ENCODE peak calls at places on chromosomes 4 and X, in ten cellular contexts. E, O, H, Q, J, M, W, Z, X and A are unnamed samples.

GRCh38 chrX:20362268-20363002 is 95.7 kb upstream of the RPS6KA3 start:
- DNase-seq in H (peak), Z (no peak), W (peak), X (peak), Q (no peak), J (peak), E (no peak), M (no peak), O (no peak), A (no peak)

GRCh38 chr4:107801766-107802211 is 22.9 kb upstream of the SGMS2 start:
- DNase-seq in Z (no peak), W (peak), Q (no peak), X (no peak), E (no peak), O (no peak), H (peak), J (peak), M (no peak), A (no peak)

GRCh38 chrX:114097411-114097810 is 486.5 kb upstream of the HTR2C start:
- DNase-seq in O (no peak), M (no peak), X (no peak), W (no peak), H (no peak), E (no peak), Q (no peak), Z (no peak), J (no peak), A (no peak)

GRCh38 chr4:2765832-2766526 is 9.8 kb upstream of the TNIP2 start:
- DNase-seq in Z (no peak), X (no peak), W (no peak), J (no peak), M (no peak), E (no peak), H (no peak), O (no peak), Q (no peak), A (no peak)

GRCh38 chr4:143337600-143338287 is 1.1 kb downstream of the GAB1 start:
- DNase-seq in J (peak), Q (peak), Z (no peak), O (peak), E (peak), H (peak), M (peak), W (peak), X (peak), A (no peak)

GRCh38 chrX:56763556-56764152 is 34.6 kb downstream of the NBDY start:
- DNase-seq in W (peak), O (no peak), H (no peak), J (peak), Q (no peak), Z (no peak), X (no peak), M (peak), E (peak), A (peak)

GRCh38 chrX:135194684-135195083 is 23.5 kb upstream of the CT55 start:
- DNase-seq in X (no peak), O (no peak), Q (no peak), E (no peak), Z (no peak), J (no peak), H (no peak), M (no peak), W (no peak), A (no peak)

GRCh38 chrX:57752866-57753265 is 72.8 kb upstream of the NLRP2B start:
- DNase-seq in Q (no peak), H (no peak), X (no peak), O (no peak), J (no peak), Z (no peak), W (no peak), E (no peak), M (no peak), A (no peak)

GRCh38 chrX:124679199-124679598 is 332.8 kb downstream of the SH2D1A start:
- DNase-seq in W (no peak), E (no peak), J (no peak), H (no peak), O (no peak), Q (no peak), X (no peak), M (no peak), Z (no peak), A (no peak)

GRCh38 chr4:6273661-6273990 is 4.0 kb downstream of the WFS1 start:
- DNase-seq in H (no peak), O (no peak), M (no peak), X (no peak), Z (no peak), E (no peak), J (no peak), W (no peak), Q (no peak), A (no peak)

GRCh38 chr4:185256444-185256843 is 47.0 kb downstream of the SNX25 start:
- DNase-seq in W (peak), H (peak), E (no peak), O (no peak), Q (no peak), X (no peak), J (peak), M (no peak), Z (no peak), A (no peak)

GRCh38 chrX:144637731-144638130 is 609.6 kb upstream of the SPANXN1 start:
- DNase-seq in J (no peak), O (no peak), M (no peak), Z (no peak), X (no peak), H (no peak), W (peak), Q (no peak), E (no peak), A (no peak)

GRCh38 chrX:107684956-107685385 is 56.7 kb downstream of the PRPS1 start:
- DNase-seq in O (no peak), Z (no peak), W (peak), H (peak), Q (peak), X (peak), J (peak), E (peak), M (no peak), A (no peak)

GRCh38 chrX:22389544-22390243 is 117.0 kb downstream of the CBLL2 start:
- DNase-seq in J (peak), O (no peak), X (no peak), E (no peak), H (peak), M (no peak), Z (no peak), Q (no peak), W (peak), A (peak)

GRCh38 chrX:155857561-155857960 is 23.6 kb upstream of the VAMP7 start:
- DNase-seq in J (no peak), Z (no peak), W (no peak), X (peak), M (no peak), H (peak), E (peak), Q (no peak), O (no peak), A (no peak)

GRCh38 chr4:171639540-171639939 is 173.7 kb upstream of the GALNTL6 start:
- DNase-seq in W (peak), Q (no peak), H (no peak), E (peak), X (no peak), Z (no peak), M (no peak), O (no peak), J (no peak), A (no peak)

GRCh38 chr4:874971-875817 is 49.3 kb upstream of the CPLX1 start:
- DNase-seq in E (no peak), X (no peak), O (no peak), Z (no peak), H (no peak), J (no peak), Q (no peak), M (no peak), W (no peak), A (no peak)

GRCh38 chr4:70759627-70760026 is 37.9 kb downstream of the RUFY3 start:
- DNase-seq in J (no peak), E (no peak), W (no peak), H (no peak), Q (no peak), X (no peak), O (no peak), M (no peak), Z (no peak), A (no peak)

GRCh38 chrX:1809581-1809980 is 194.7 kb downstream of the ASMT start:
- DNase-seq in Z (no peak), E (no peak), H (no peak), J (no peak), Q (no peak), W (no peak), O (no peak), X (no peak), M (no peak), A (no peak)

GRCh38 chrX:150463566-150463965 is 100.4 kb downstream of the MAMLD1 start:
- DNase-seq in Z (no peak), M (no peak), O (no peak), H (no peak), J (no peak), Q (no peak), X (no peak), W (no peak), E (no peak), A (no peak)

GRCh38 chr4:82947498-82947897 is 47.0 kb downstream of the THAP9 start:
- DNase-seq in Z (no peak), X (no peak), O (no peak), M (no peak), J (no peak), E (no peak), Q (no peak), W (no peak), H (no peak), A (no peak)

GRCh38 chr4:65983062-65983461 is 312.8 kb upstream of the EPHA5 start:
- DNase-seq in J (peak), Z (no peak), W (peak), Q (peak), X (no peak), E (no peak), O (no peak), M (no peak), H (no peak), A (no peak)

GRCh38 chr4:161350946-161351345 is 812.9 kb downstream of the FSTL5 start:
- DNase-seq in E (no peak), X (no peak), Q (no peak), M (no peak), Z (no peak), J (no peak), H (no peak), W (no peak), O (no peak), A (no peak)

GRCh38 chr4:770022-770421 is 55.9 kb downstream of the CPLX1 start:
- DNase-seq in Q (no peak), W (no peak), J (no peak), X (no peak), Z (no peak), H (peak), M (no peak), E (no peak), O (no peak), A (no peak)

DNA sequence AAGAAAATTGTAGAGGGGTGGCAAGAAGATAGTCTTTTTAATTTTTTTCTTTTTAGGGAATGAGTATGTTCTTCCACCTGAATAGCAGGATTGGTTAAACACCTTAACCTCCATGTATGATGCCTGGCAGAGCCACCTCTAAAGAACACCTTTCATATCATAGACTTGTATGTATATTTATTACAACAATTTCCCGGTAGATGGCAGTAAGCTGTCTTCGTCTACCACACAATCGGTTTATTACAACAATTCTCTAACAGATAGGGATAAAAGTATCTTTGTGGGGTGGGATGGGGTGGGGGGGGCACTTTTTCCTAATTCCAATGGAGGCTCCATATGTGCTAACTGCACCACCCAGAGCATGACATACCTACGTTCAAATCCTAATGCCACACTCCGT is 255.5 kb downstream of the LDB2 start:
- DNase-seq in Z (no peak), Q (no peak), J (no peak), E (no peak), H (no peak), M (no peak), W (no peak), X (no peak), O (no peak), A (no peak)
- TF ChIP-seq CTCF in Z (no peak), Q (no peak), J (peak), E (no peak), H (no peak), M (no peak), W (no peak), X (peak), O (no peak), A (no peak)

GRCh38 chr4:132333723-132334045 is 815.4 kb upstream of the PCDH10 start:
- DNase-seq in H (peak), X (no peak), E (no peak), M (no peak), Q (no peak), W (peak), J (peak), O (no peak), Z (no peak), A (no peak)
- TF ChIP-seq CTCF in H (no peak), X (no peak), E (no peak), M (no peak), Q (no peak), W (no peak), J (no peak), O (no peak), Z (no peak), A (no peak)

GRCh38 chrX:49166914-49167739 is 4.6 kb downstream of the MAGIX start:
- DNase-seq in Q (peak), E (peak), X (peak), W (peak), M (peak), O (no peak), J (peak), H (peak), Z (no peak), A (no peak)

GRCh38 chrX:49163555-49164419 is 1.2 kb downstream of the MAGIX start:
- DNase-seq in Z (peak), W (peak), O (peak), Q (peak), H (peak), J (peak), E (peak), X (peak), M (peak), A (peak)

GRCh38 chrX:49167740-49168108 is 4.0 kb upstream of the PLP2 start:
- DNase-seq in J (no peak), H (no peak), M (no peak), Q (no peak), Z (no peak), W (no peak), O (no peak), X (no peak), E (no peak), A (no peak)

GRCh38 chrX:49164589-49165360 is 2.2 kb downstream of the MAGIX start:
- DNase-seq in E (no peak), Z (no peak), X (no peak), H (no peak), O (no peak), W (no peak), Q (no peak), M (no peak), J (no peak), A (no peak)

GRCh38 chrX:49165901-49166881 is 3.6 kb downstream of the MAGIX start:
- DNase-seq in W (peak), H (peak), Q (peak), E (peak), Z (peak), O (peak), X (peak), M (peak), J (peak), A (no peak)
- TF ChIP-seq CTCF in W (peak), H (no peak), Q (no peak), E (peak), Z (peak), O (peak), X (no peak), M (no peak), J (peak), A (no peak)

DNA sequence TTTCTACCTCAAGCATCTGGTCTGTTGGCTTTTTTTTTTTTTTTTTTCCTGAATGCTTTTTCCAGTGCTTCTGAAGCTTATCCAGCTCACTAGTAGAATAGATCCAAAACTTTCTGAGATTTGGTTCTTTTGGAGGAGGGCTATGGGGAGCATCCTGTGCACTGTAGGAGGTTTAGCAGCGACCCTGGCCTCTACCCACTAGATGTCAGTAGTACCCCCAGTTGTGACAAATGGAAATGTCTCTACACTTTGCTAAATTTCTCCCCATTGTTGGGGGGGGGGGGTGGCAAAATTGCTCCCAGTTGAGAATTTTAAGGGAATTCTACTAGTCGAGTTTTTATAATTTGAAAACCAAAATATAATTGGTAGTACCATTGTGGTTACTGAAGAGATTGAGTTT is 23.0 kb upstream of the PPA2 start:
- DNase-seq in H (no peak), E (no peak), X (peak), Z (no peak), W (no peak), J (no peak), M (no peak), O (no peak), Q (no peak), A (no peak)
- TF ChIP-seq CTCF in H (no peak), E (peak), X (no peak), Z (no peak), W (peak), J (no peak), M (no peak), O (peak), Q (peak), A (no peak)

DNA sequence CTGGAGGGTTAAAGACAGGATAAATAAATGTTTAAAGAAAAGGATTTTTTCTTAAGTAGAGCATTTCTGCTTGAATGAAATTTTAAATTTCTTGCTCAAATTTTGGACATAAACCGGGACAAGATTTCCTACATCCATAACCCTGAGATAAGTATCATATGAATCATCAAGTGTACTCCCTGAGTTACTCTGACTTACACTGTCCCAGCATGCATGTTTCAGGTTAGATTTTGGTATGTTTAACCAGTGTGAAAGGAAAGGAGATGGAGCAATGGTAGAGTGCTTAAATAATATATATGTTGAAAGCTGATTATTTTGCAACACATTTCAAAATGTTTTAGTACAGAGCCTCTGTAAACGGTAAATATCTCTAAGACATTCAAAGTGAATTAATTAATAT is 175.2 kb downstream of the ADGRL3 start:
- DNase-seq in E (no peak), H (peak), X (no peak), Z (no peak), M (no peak), Q (no peak), J (peak), W (peak), O (no peak), A (no peak)
- TF ChIP-seq CTCF in E (no peak), H (no peak), X (no peak), Z (no peak), M (no peak), Q (no peak), J (no peak), W (no peak), O (no peak), A (no peak)

GRCh38 chrX:148905376-148905775 is 405.0 kb downstream of the AFF2 start:
- DNase-seq in J (no peak), X (no peak), M (no peak), E (no peak), O (no peak), Q (no peak), Z (no peak), H (no peak), W (no peak), A (no peak)
- TF ChIP-seq CTCF in J (no peak), X (no peak), M (no peak), E (no peak), O (no peak), Q (no peak), Z (no peak), H (no peak), W (no peak), A (no peak)